ENCODE peak calls at places on chromosomes 11 and 22, in nine cellular contexts. H is mammary epithelial cell; X is CD4-positive, alpha-beta memory T cell; D is spleen; R is Karpas-422; B is right cardiac atrium; L is Peyer's patch; M is transverse colon; T is ovary. Z is an unnamed sample. For H3K4me1, the result is how much of the 10 kb centered on the place peaks cover.

GRCh38 chr11:12372111-12372510 is 5.3 kb upstream of the PARVA start:
- DNase-seq in H (no peak), X (no peak), D (no peak), R (no peak), B (no peak), L (no peak), M (no peak), T (no peak), Z (no peak)

GRCh38 chr11:19080579-19080993 is 20.1 kb upstream of the MRGPRX2 start:
- DNase-seq in H (peak), X (no peak), D (no peak), R (no peak), B (peak), L (no peak), M (no peak), T (no peak), Z (peak)

GRCh38 chr22:26308467-26308866 is 120.6 kb upstream of the ASPHD2 start:
- DNase-seq in H (no peak), X (no peak), D (no peak), R (no peak), B (no peak), L (no peak), M (no peak), T (no peak), Z (no peak)

GRCh38 chr11:70067591-70068341 is 10.4 kb upstream of the ANO1 start:
- DNase-seq in H (peak), X (no peak), D (peak), R (no peak), B (peak), L (no peak), M (no peak), T (no peak), Z (no peak)

GRCh38 chr11:95924414-95924760 is 480 bp upstream of the MTMR2 start:
- DNase-seq in H (peak), X (no peak), D (no peak), R (peak), B (no peak), L (no peak), M (no peak), T (no peak), Z (no peak)

GRCh38 chr11:120546312-120547205 is 35.0 kb downstream of the GRIK4 start:
- DNase-seq in H (peak), X (no peak), D (no peak), R (no peak), B (peak), L (peak), M (peak), T (peak), Z (peak)

GRCh38 chr11:13942908-13943505 is 19.5 kb upstream of the SPON1 start:
- DNase-seq in H (peak), X (no peak), D (no peak), R (no peak), B (no peak), L (no peak), M (no peak), T (no peak), Z (no peak)

GRCh38 chr22:24133187-24133965 is 47.9 kb upstream of the SUSD2 start:
- DNase-seq in H (no peak), X (peak), D (no peak), R (no peak), B (peak), L (no peak), M (no peak), T (no peak), Z (no peak)

GRCh38 chr11:57597971-57598830 is 716 bp downstream of the SERPING1 start:
- DNase-seq in H (no peak), X (no peak), D (peak), R (no peak), B (peak), L (no peak), M (peak), T (peak), Z (peak)

GRCh38 chr11:131909426-131910200 is 539.2 kb downstream of the NTM start:
- DNase-seq in H (no peak), X (no peak), D (no peak), R (no peak), B (no peak), L (no peak), M (no peak), T (no peak), Z (no peak)

GRCh38 chr11:72141066-72141465 is 5.5 kb downstream of the FOLR3 start:
- DNase-seq in H (peak), X (no peak), D (no peak), R (no peak), B (no peak), L (no peak), M (no peak), T (no peak), Z (no peak)

GRCh38 chr11:368414-369335 is 624 bp upstream of the B4GALNT4 start:
- DNase-seq in H (no peak), X (no peak), D (no peak), R (no peak), B (peak), L (no peak), M (no peak), T (no peak), Z (peak)

GRCh38 chr11:27466363-27466762 is 6.2 kb downstream of the LGR4 start:
- DNase-seq in H (peak), X (no peak), D (no peak), R (no peak), B (no peak), L (no peak), M (no peak), T (no peak), Z (no peak)

GRCh38 chr11:76523147-76523546 is 78.3 kb downstream of the EMSY start:
- DNase-seq in H (no peak), X (no peak), D (no peak), R (no peak), B (no peak), L (no peak), M (no peak), T (no peak), Z (no peak)

GRCh38 chr22:18114976-18115652 is 4.5 kb downstream of the TUBA8 start:
- DNase-seq in H (no peak), X (no peak), D (peak), R (no peak), B (no peak), L (no peak), M (no peak), T (no peak), Z (no peak)

GRCh38 chr11:9250139-9250582 is 15.0 kb downstream of the DENND5A start:
- DNase-seq in H (no peak), X (peak), D (no peak), R (no peak), B (no peak), L (peak), M (no peak), T (no peak), Z (no peak)

GRCh38 chr11:118016094-118016493 is 29.9 kb downstream of the IL10RA start:
- DNase-seq in H (no peak), X (no peak), D (no peak), R (no peak), B (no peak), L (no peak), M (no peak), T (no peak), Z (no peak)

DNA sequence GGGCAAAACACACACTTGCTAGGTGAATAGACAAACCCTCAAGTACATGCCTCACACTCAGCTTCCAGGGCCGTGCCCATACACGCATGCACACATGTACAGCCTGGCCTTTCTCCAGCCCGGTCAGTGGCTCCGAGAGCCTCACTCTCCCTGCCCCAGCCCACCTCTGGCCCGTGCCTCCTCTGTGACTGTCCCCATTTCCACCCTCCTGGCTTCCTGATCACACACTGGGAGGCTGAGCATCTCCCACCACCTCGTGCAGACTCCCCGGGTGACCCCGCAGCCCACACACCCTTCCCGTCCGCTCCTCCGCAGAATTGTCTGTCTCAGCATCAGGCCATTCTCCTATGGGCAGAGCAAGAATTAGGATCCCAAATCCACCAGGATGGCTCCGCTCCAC is 634.1 kb downstream of the TBC1D22A start:
- DNase-seq in H (no peak), X (no peak), D (peak), R (no peak), B (no peak), L (no peak), M (no peak), T (no peak), Z (peak)
- H3K4me1 ChIP-seq in H (under half), X (under half), D (under half), R (under half), B (under half), L (under half), M (under half), T (under half), Z (under half)

GRCh38 chr22:47210112-47210657 is 447.7 kb downstream of the TBC1D22A start:
- DNase-seq in H (no peak), X (no peak), D (peak), R (no peak), B (no peak), L (peak), M (no peak), T (no peak), Z (peak)

GRCh38 chr22:47210686-47211085 is 448.2 kb downstream of the TBC1D22A start:
- DNase-seq in H (no peak), X (no peak), D (peak), R (no peak), B (no peak), L (peak), M (no peak), T (no peak), Z (no peak)

GRCh38 chr22:47209077-47209514 is 446.6 kb downstream of the TBC1D22A start:
- DNase-seq in H (no peak), X (no peak), D (peak), R (no peak), B (no peak), L (no peak), M (no peak), T (peak), Z (peak)

GRCh38 chr22:47207846-47208554 is 445.6 kb downstream of the TBC1D22A start:
- DNase-seq in H (no peak), X (no peak), D (peak), R (no peak), B (no peak), L (peak), M (no peak), T (peak), Z (peak)

DNA sequence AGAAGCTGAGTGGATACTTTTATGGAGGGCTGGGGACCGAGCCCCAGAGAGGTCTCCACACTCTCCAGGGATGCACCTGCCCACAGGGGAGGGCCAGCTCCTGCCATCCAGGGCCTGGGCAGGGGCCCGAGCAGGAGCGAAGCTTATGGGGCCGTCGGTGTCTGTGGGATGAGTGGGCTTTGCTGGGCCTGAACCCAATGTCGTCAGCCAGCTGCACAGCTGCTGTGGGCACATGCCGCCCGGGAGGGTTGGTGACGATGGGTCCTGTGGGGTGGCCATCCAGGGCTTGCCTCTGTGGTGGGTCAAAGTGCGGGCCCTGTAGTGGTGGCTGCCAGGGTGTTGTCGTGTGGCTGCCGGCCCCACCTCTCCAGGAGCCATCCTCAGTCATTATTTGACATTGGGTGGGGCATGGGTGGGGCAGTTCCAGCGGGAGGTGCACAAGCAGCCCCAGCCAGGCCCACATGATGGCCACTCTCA is 447.1 kb downstream of the TBC1D22A start:
- DNase-seq in H (no peak), X (no peak), D (peak), R (no peak), B (no peak), L (peak), M (no peak), T (no peak), Z (peak)
- H3K27ac ChIP-seq in H (no peak), X (no peak), D (no peak), R (no peak), B (no peak), L (no peak), M (no peak), T (no peak), Z (no peak)

GRCh38 chr22:29456211-29456671 is 17.9 kb downstream of the RFPL1 start:
- DNase-seq in H (no peak), X (no peak), D (no peak), R (no peak), B (no peak), L (no peak), M (no peak), T (no peak), Z (no peak)
- H3K4me3 ChIP-seq in H (no peak), X (no peak), D (no peak), R (no peak), B (no peak), L (no peak), M (no peak), T (no peak), Z (no peak)

GRCh38 chr11:63273685-63274084 is 30.3 kb upstream of the SLC22A25 start:
- DNase-seq in H (no peak), X (no peak), D (no peak), R (no peak), B (no peak), L (no peak), M (no peak), T (no peak), Z (no peak)
- H3K4me1 ChIP-seq in H (under half), X (under half), D (under half), R (under half), B (under half), L (under half), M (under half), T (under half), Z (under half)

GRCh38 chr22:43288378-43288777 is 54.8 kb downstream of the SCUBE1 start:
- DNase-seq in H (no peak), X (no peak), D (no peak), R (no peak), B (no peak), L (no peak), M (no peak), T (no peak), Z (no peak)

GRCh38 chr22:43288807-43289417 is 54.3 kb downstream of the SCUBE1 start:
- DNase-seq in H (no peak), X (no peak), D (no peak), R (no peak), B (no peak), L (no peak), M (no peak), T (no peak), Z (no peak)

GRCh38 chr22:43291381-43291780 is 51.8 kb downstream of the SCUBE1 start:
- DNase-seq in H (no peak), X (no peak), D (no peak), R (no peak), B (no peak), L (no peak), M (no peak), T (no peak), Z (no peak)

GRCh38 chr22:43289551-43289963 is 53.6 kb downstream of the SCUBE1 start:
- DNase-seq in H (no peak), X (no peak), D (no peak), R (no peak), B (peak), L (no peak), M (no peak), T (peak), Z (no peak)

GRCh38 chr22:43289976-43290663 is 53.1 kb downstream of the SCUBE1 start:
- DNase-seq in H (peak), X (no peak), D (no peak), R (no peak), B (peak), L (no peak), M (no peak), T (peak), Z (no peak)
- H3K27ac ChIP-seq in H (no peak), X (no peak), D (no peak), R (no peak), B (no peak), L (no peak), M (no peak), T (peak), Z (peak)

DNA sequence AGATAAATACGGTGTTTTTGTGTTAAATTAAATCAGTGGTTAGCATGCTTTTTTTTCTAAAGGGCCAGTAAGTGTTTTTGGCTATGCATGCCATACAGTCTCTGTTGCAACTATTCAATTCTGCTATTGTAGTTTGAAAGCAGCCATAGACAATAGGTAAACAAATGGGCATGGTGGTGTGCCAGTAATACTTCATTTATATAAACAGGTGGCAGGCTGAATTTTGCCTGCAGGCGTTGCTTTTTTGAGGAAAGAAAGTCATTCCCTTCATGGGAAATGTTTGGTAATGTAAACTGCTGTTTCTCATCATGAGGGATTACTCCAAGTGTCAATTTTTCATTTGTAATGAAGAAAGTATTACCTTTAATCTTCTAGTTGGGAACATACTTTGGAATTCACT is 106.5 kb downstream of the TMEM135 start:
- DNase-seq in H (no peak), X (no peak), D (no peak), R (no peak), B (no peak), L (no peak), M (no peak), T (no peak), Z (no peak)
- H3K4me3 ChIP-seq in H (no peak), X (no peak), D (no peak), R (no peak), B (no peak), L (no peak), M (no peak), T (no peak), Z (no peak)

GRCh38 chr11:115493905-115494304 is 10.3 kb downstream of the CADM1 start:
- DNase-seq in H (no peak), X (no peak), D (no peak), R (no peak), B (no peak), L (no peak), M (no peak), T (no peak), Z (no peak)
- H3K4me1 ChIP-seq in H (under half), X (under half), D (under half), R (under half), B (under half), L (under half), M (under half), T (under half), Z (under half)

GRCh38 chr11:1572200-1573076 is at the start of gene DUSP8:
- DNase-seq in H (peak), X (peak), D (peak), R (peak), B (peak), L (peak), M (peak), T (peak), Z (peak)

GRCh38 chr11:1574256-1575242 is 2.5 kb upstream of the DUSP8 start:
- DNase-seq in H (peak), X (peak), D (peak), R (peak), B (peak), L (peak), M (peak), T (peak), Z (peak)

GRCh38 chr11:1571760-1572199 is 291 bp downstream of the DUSP8 start:
- DNase-seq in H (no peak), X (no peak), D (peak), R (no peak), B (no peak), L (no peak), M (no peak), T (no peak), Z (no peak)

GRCh38 chr11:1573847-1574255 is 1.8 kb upstream of the DUSP8 start:
- DNase-seq in H (peak), X (no peak), D (no peak), R (no peak), B (peak), L (peak), M (peak), T (no peak), Z (no peak)

GRCh38 chr11:1573077-1573846 is 1.2 kb upstream of the DUSP8 start:
- DNase-seq in H (no peak), X (peak), D (no peak), R (no peak), B (peak), L (peak), M (peak), T (no peak), Z (peak)
- H3K27ac ChIP-seq in H (no peak), X (peak), D (peak), R (no peak), B (no peak), L (peak), M (peak), T (no peak), Z (peak)

Z was measured in kidney.